ENCODE peak calls at places on chromosomes 1 and 21, in five cellular contexts. Q, P, Z, L and I are unnamed samples.

GRCh38 chr1:112358798-112359408 is 37.1 kb upstream of the CTTNBP2NL start:
- DNase-seq in L (peak), Q (peak), Z (peak), P (no peak), I (peak)

GRCh38 chr1:234988160-234988528 is 140.5 kb downstream of the TOMM20 start:
- DNase-seq in Q (no peak), P (no peak), Z (no peak), L (no peak), I (no peak)

GRCh38 chr1:54955359-54955758 is 25.1 kb upstream of the TMEM61 start:
- DNase-seq in Z (no peak), P (no peak), Q (no peak), L (no peak), I (no peak)

GRCh38 chr1:64890699-64891439 is 75.5 kb downstream of the JAK1 start:
- DNase-seq in Q (no peak), L (no peak), P (no peak), Z (no peak), I (no peak)

GRCh38 chr1:117606608-117607261 is 887 bp downstream of the TENT5C start:
- DNase-seq in P (peak), L (peak), Q (peak), Z (no peak), I (peak)

GRCh38 chr1:16967095-16967567 is 13.3 kb downstream of the MFAP2 start:
- DNase-seq in Z (peak), P (no peak), L (no peak), Q (no peak), I (no peak)

GRCh38 chr1:76268341-76268740 is 193.8 kb downstream of the ST6GALNAC3 start:
- DNase-seq in P (no peak), L (no peak), Q (no peak), Z (no peak), I (no peak)

GRCh38 chr1:160214481-160215140 is 9.4 kb downstream of the PEA15 start:
- DNase-seq in P (no peak), L (no peak), Q (no peak), Z (no peak), I (no peak)

GRCh38 chr1:204294371-204294770 is 65.4 kb downstream of the PLEKHA6 start:
- DNase-seq in Q (no peak), Z (no peak), P (no peak), L (no peak), I (no peak)

GRCh38 chr1:235073331-235073967 is 55.2 kb downstream of the TOMM20 start:
- DNase-seq in L (no peak), P (no peak), Z (no peak), Q (no peak), I (no peak)

GRCh38 chr1:224251741-224252146 is 68.7 kb downstream of the DEGS1 start:
- DNase-seq in Q (no peak), Z (no peak), L (no peak), P (no peak), I (no peak)

GRCh38 chr1:153773004-153773921 is 1.9 kb upstream of the SLC27A3 start:
- DNase-seq in P (no peak), Z (no peak), L (no peak), Q (no peak), I (no peak)

GRCh38 chr1:32198237-32199042 is 2.0 kb upstream of the CCDC28B start:
- DNase-seq in L (no peak), Z (no peak), P (no peak), Q (no peak), I (no peak)

GRCh38 chr1:55623339-55623738 is 408.2 kb upstream of the USP24 start:
- DNase-seq in Q (no peak), P (no peak), L (no peak), Z (no peak), I (no peak)

GRCh38 chr1:223144914-223145313 is 1.9 kb upstream of the TLR5 start:
- DNase-seq in P (no peak), Z (no peak), L (no peak), Q (no peak), I (no peak)

GRCh38 chr1:223233019-223233409 is 90.0 kb upstream of the TLR5 start:
- DNase-seq in P (no peak), Q (no peak), Z (no peak), L (no peak), I (peak)

GRCh38 chr1:92210701-92211100 is 7.0 kb upstream of the C1orf146 start:
- DNase-seq in Q (no peak), Z (no peak), L (no peak), P (no peak), I (no peak)

GRCh38 chr1:32518976-32519375 is 20.3 kb upstream of the ZBTB8A start:
- DNase-seq in Q (no peak), Z (no peak), P (no peak), L (no peak), I (no peak)

GRCh38 chr1:187157552-187157951 is 328.8 kb downstream of the PLA2G4A start:
- DNase-seq in Z (no peak), L (no peak), P (no peak), Q (no peak), I (no peak)

GRCh38 chr1:15870421-15870820 is 22.9 kb downstream of the SPEN start:
- DNase-seq in Q (no peak), L (no peak), Z (no peak), P (no peak), I (no peak)

GRCh38 chr1:942864-943533 is 16.1 kb downstream of the NOC2L start:
- DNase-seq in P (no peak), Q (no peak), Z (no peak), L (no peak), I (peak)

GRCh38 chr21:28884481-28884880 is 108.2 kb downstream of the LTN1 start:
- DNase-seq in P (no peak), L (peak), Q (no peak), Z (no peak), I (peak)

GRCh38 chr1:30822966-30823581 is 65.5 kb upstream of the LAPTM5 start:
- DNase-seq in P (no peak), Q (no peak), Z (no peak), L (peak), I (no peak)

GRCh38 chr1:94068096-94068830 is 52.7 kb downstream of the ABCA4 start:
- DNase-seq in L (no peak), Q (no peak), P (no peak), Z (no peak), I (no peak)

GRCh38 chr21:45990741-45991605 is 9.4 kb downstream of the COL6A1 start:
- DNase-seq in Q (no peak), P (peak), L (no peak), Z (no peak), I (no peak)

GRCh38 chr1:208962867-208963266 is 620.6 kb upstream of the CAMK1G start:
- DNase-seq in Q (no peak), Z (no peak), P (no peak), L (no peak), I (no peak)

GRCh38 chr1:212514782-212515181 is 82.1 kb downstream of the NENF start:
- DNase-seq in P (no peak), Q (peak), L (no peak), Z (no peak), I (no peak)

GRCh38 chr21:41956926-41957729 is 3.3 kb upstream of the C2CD2 start:
- DNase-seq in Z (no peak), L (no peak), Q (no peak), P (no peak), I (no peak)

GRCh38 chr1:198904356-198904755 is 265.5 kb downstream of the PTPRC start:
- DNase-seq in P (no peak), Z (no peak), L (no peak), Q (no peak), I (no peak)

GRCh38 chr1:34845131-34845901 is 14.2 kb downstream of the SMIM12 start:
- DNase-seq in Q (no peak), Z (no peak), L (no peak), P (no peak), I (no peak)

GRCh38 chr1:19325958-19326747 is 14.0 kb downstream of the SLC66A1 start:
- DNase-seq in Z (no peak), P (no peak), L (no peak), Q (no peak), I (no peak)

GRCh38 chr1:28037946-28038345 is 50.5 kb downstream of the EYA3 start:
- DNase-seq in Q (no peak), Z (no peak), L (no peak), P (no peak), I (no peak)

GRCh38 chr1:223742861-223743517 is 30.6 kb downstream of the CAPN2 start:
- DNase-seq in Z (peak), P (no peak), Q (no peak), L (no peak), I (no peak)